ENCODE peak calls at places on chromosomes 2 and 18, in ten cellular contexts. U is foreskin fibroblast; C is psoas muscle; R is lung; J is pancreas; X is thoracic aorta; T is HFF-Myc; O is hepatocyte; Y is CD4-positive, alpha-beta T cell; W is lower lobe of right lung. P is an unnamed sample.

GRCh38 chr2:61431345-61431744 is 39.5 kb downstream of the USP34 start:
- DNase-seq in U (no peak), C (no peak), R (no peak), J (no peak), X (no peak), T (no peak), O (no peak), Y (no peak), W (no peak), P (no peak)

GRCh38 chr2:198311020-198311419 is 506.6 kb downstream of the PLCL1 start:
- DNase-seq in U (no peak), C (no peak), R (no peak), J (no peak), X (no peak), T (no peak), O (no peak), Y (no peak), W (no peak), P (no peak)

GRCh38 chr2:27779417-27780055 is 8.0 kb downstream of the MRPL33 start:
- DNase-seq in U (no peak), C (no peak), R (no peak), J (no peak), X (no peak), T (no peak), O (no peak), Y (no peak), W (no peak), P (no peak)

GRCh38 chr2:49044680-49045079 is 109.6 kb downstream of the FSHR start:
- DNase-seq in U (no peak), C (no peak), R (no peak), J (no peak), X (no peak), T (no peak), O (peak), Y (no peak), W (no peak), P (no peak)

GRCh38 chr2:67259581-67260347 is 137.4 kb upstream of the ETAA1 start:
- DNase-seq in U (peak), C (no peak), R (no peak), J (peak), X (no peak), T (peak), O (peak), Y (no peak), W (no peak), P (peak)

GRCh38 chr2:68734688-68735525 is at the start of gene ARHGAP25:
- DNase-seq in U (no peak), C (no peak), R (no peak), J (no peak), X (no peak), T (no peak), O (no peak), Y (peak), W (no peak), P (no peak)

GRCh38 chr18:14053661-14054060 is 78.6 kb downstream of the ZNF519 start:
- DNase-seq in U (no peak), C (no peak), R (no peak), J (no peak), X (no peak), T (no peak), O (no peak), Y (no peak), W (no peak), P (no peak)

GRCh38 chr18:2848879-2849254 is 2.1 kb downstream of the EMILIN2 start:
- DNase-seq in U (no peak), C (no peak), R (no peak), J (no peak), X (no peak), T (no peak), O (no peak), Y (no peak), W (no peak), P (no peak)

GRCh38 chr2:161613161-161613560 is 11.1 kb upstream of the SLC4A10 start:
- DNase-seq in U (no peak), C (no peak), R (no peak), J (no peak), X (no peak), T (no peak), O (no peak), Y (no peak), W (no peak), P (no peak)

GRCh38 chr2:127359520-127359919 is 28.3 kb downstream of the MAP3K2 start:
- DNase-seq in U (no peak), C (no peak), R (no peak), J (no peak), X (no peak), T (no peak), O (no peak), Y (no peak), W (no peak), P (no peak)

GRCh38 chr2:65098741-65099140 is 31.2 kb downstream of the RAB1A start:
- DNase-seq in U (no peak), C (no peak), R (no peak), J (no peak), X (no peak), T (no peak), O (no peak), Y (no peak), W (no peak), P (peak)

GRCh38 chr2:105521176-105521575 is 122.3 kb upstream of the FHL2 start:
- DNase-seq in U (no peak), C (no peak), R (no peak), J (no peak), X (no peak), T (no peak), O (no peak), Y (no peak), W (no peak), P (peak)

GRCh38 chr2:207131634-207132418 is 33.9 kb downstream of the KLF7 start:
- DNase-seq in U (no peak), C (no peak), R (no peak), J (no peak), X (no peak), T (no peak), O (no peak), Y (no peak), W (no peak), P (no peak)

GRCh38 chr2:54261537-54261936 is 5.5 kb upstream of the TSPYL6 start:
- DNase-seq in U (no peak), C (no peak), R (no peak), J (no peak), X (no peak), T (no peak), O (no peak), Y (no peak), W (no peak), P (no peak)

GRCh38 chr18:76445741-76446232 is 49.3 kb downstream of the ZNF516 start:
- DNase-seq in U (peak), C (no peak), R (no peak), J (no peak), X (no peak), T (no peak), O (no peak), Y (no peak), W (peak), P (no peak)

GRCh38 chr2:27263287-27264252 is 723 bp upstream of the SLC30A3 start:
- DNase-seq in U (no peak), C (no peak), R (no peak), J (no peak), X (no peak), T (no peak), O (no peak), Y (no peak), W (no peak), P (no peak)

GRCh38 chr2:48445091-48445725 is 84.7 kb upstream of the STON1 start:
- DNase-seq in U (no peak), C (no peak), R (no peak), J (no peak), X (no peak), T (no peak), O (peak), Y (no peak), W (no peak), P (no peak)

GRCh38 chr2:221096651-221097567 is 475.2 kb downstream of the EPHA4 start:
- DNase-seq in U (no peak), C (no peak), R (no peak), J (no peak), X (no peak), T (no peak), O (no peak), Y (no peak), W (no peak), P (no peak)

GRCh38 chr18:67010916-67011315 is 407.0 kb upstream of the CDH19 start:
- DNase-seq in U (no peak), C (no peak), R (no peak), J (no peak), X (no peak), T (no peak), O (no peak), Y (no peak), W (no peak), P (peak)

GRCh38 chr2:3759331-3759730 is 56.0 kb downstream of the DCDC2C start:
- DNase-seq in U (no peak), C (no peak), R (no peak), J (no peak), X (no peak), T (no peak), O (no peak), Y (no peak), W (no peak), P (peak)

GRCh38 chr18:29879763-29880162 is 1162.8 kb downstream of the DSC3 start:
- DNase-seq in U (no peak), C (no peak), R (no peak), J (no peak), X (no peak), T (no peak), O (no peak), Y (no peak), W (no peak), P (no peak)

DNA sequence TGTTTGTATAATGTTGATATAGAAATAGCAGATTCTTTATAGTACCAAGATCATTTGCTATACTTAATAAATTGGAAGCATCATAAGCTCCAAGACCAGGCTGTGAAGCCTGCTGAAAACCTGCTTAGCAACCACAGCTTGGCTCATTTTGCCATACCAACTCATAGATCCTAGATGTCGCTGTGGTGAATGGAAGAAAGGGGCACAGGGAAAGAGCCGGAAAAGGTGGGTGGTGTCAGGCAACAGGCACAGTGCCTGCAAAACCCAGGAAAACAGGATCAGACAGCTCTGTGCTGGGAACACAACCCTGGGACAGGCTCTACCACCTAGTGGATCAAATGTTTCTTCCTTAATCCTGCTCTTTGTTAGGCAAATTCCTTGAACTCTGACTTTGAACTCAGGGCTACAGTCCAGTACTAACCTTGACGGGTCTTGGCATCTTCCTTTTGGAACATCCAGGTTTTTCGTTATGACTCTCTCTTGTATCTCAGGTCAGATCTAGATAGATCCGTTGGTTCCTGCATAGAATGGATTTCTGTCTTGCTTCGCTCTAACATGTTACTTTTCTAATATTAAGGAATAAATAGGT is 31.6 kb downstream of the TWSG1 start:
- DNase-seq in U (peak), C (no peak), R (no peak), J (peak), X (no peak), T (peak), O (peak), Y (no peak), W (no peak), P (peak)
- TF ChIP-seq CTCF in U (peak), C (peak), R (no peak), J (no peak), X (peak), T (peak), O (peak), Y (no peak), W (peak), P (peak)

GRCh38 chr2:63544017-63544627 is 44.2 kb downstream of the WDPCP start:
- DNase-seq in U (no peak), C (no peak), R (no peak), J (no peak), X (no peak), T (no peak), O (no peak), Y (no peak), W (no peak), P (peak)
- TF ChIP-seq CTCF in U (peak), C (peak), R (no peak), J (no peak), X (no peak), T (peak), O (peak), Y (peak), W (peak), P (peak)

DNA sequence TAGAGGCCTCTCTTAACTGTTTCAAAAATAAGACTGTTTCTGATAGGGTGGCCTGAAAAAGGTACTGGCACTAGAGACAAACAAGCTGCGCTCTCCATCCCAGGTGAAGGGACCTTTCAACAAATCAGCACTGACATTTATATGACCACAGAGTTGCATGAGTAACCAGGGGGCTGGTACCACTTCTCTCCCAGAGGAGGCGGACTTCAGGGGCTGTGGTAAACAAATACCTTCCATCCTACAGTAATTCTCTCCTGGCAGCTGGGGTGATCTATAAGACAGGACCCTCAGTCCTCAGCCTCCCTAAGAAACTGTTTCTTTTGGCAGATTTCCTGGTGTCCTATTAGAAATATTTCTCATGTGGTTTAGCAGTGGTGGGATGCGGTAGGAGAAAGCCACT is 96.6 kb downstream of the CYRIA start:
- DNase-seq in U (no peak), C (no peak), R (no peak), J (no peak), X (no peak), T (no peak), O (no peak), Y (no peak), W (no peak), P (no peak)
- TF ChIP-seq CTCF in U (no peak), C (no peak), R (no peak), J (no peak), X (no peak), T (no peak), O (no peak), Y (no peak), W (no peak), P (no peak)

GRCh38 chr18:24014986-24015896 is 687 bp downstream of the TTC39C start:
- DNase-seq in U (peak), C (peak), R (peak), J (peak), X (no peak), T (no peak), O (peak), Y (peak), W (peak), P (peak)
- TF ChIP-seq CTCF in U (no peak), C (no peak), R (no peak), J (no peak), X (no peak), T (no peak), O (no peak), Y (no peak), W (no peak), P (no peak)

GRCh38 chr18:73888565-73888964 is 259.1 kb downstream of the FBXO15 start:
- DNase-seq in U (no peak), C (no peak), R (no peak), J (no peak), X (no peak), T (no peak), O (no peak), Y (no peak), W (no peak), P (no peak)

GRCh38 chr18:73893879-73894278 is 253.8 kb downstream of the FBXO15 start:
- DNase-seq in U (no peak), C (no peak), R (no peak), J (no peak), X (no peak), T (no peak), O (no peak), Y (no peak), W (no peak), P (peak)

GRCh38 chr18:73895701-73896100 is 251.9 kb downstream of the FBXO15 start:
- DNase-seq in U (no peak), C (no peak), R (no peak), J (no peak), X (no peak), T (no peak), O (peak), Y (no peak), W (no peak), P (no peak)

GRCh38 chr18:73887801-73888200 is 259.8 kb downstream of the FBXO15 start:
- DNase-seq in U (no peak), C (no peak), R (no peak), J (no peak), X (no peak), T (no peak), O (no peak), Y (no peak), W (no peak), P (no peak)

GRCh38 chr18:73891572-73892421 is 255.8 kb downstream of the FBXO15 start:
- DNase-seq in U (no peak), C (no peak), R (no peak), J (no peak), X (no peak), T (no peak), O (peak), Y (no peak), W (no peak), P (peak)
- TF ChIP-seq CTCF in U (no peak), C (no peak), R (no peak), J (no peak), X (no peak), T (no peak), O (no peak), Y (no peak), W (no peak), P (no peak)